ENCODE peak calls at places on chromosome 2, in four cellular contexts. O is HepG2, J is K562, Q is GM12878. C is an unnamed sample.

GRCh38 chr2:160652236-160652635 is 158.6 kb upstream of the RBMS1 start:
- DNase-seq in Q (no peak), O (no peak), J (no peak), C (no peak)

GRCh38 chr2:12928197-12928596 is 211.5 kb downstream of the TRIB2 start:
- DNase-seq in O (no peak), J (no peak), Q (no peak), C (no peak)

GRCh38 chr2:19208479-19209204 is 149.8 kb downstream of the OSR1 start:
- DNase-seq in Q (no peak), O (no peak), J (no peak), C (no peak)

GRCh38 chr2:84494070-84494469 is 22.2 kb upstream of the DNAH6 start:
- DNase-seq in J (no peak), Q (no peak), O (no peak), C (no peak)

GRCh38 chr2:9086465-9086864 is 83.0 kb upstream of the MBOAT2 start:
- DNase-seq in Q (no peak), J (no peak), O (no peak), C (no peak)

GRCh38 chr2:63661076-63661475 is 72.3 kb downstream of the MDH1 start:
- DNase-seq in Q (no peak), O (no peak), J (no peak), C (no peak)

GRCh38 chr2:207765541-207765940 is 4.2 kb downstream of the FZD5 start:
- DNase-seq in J (peak; percentile 57), O (peak; percentile 92), Q (no peak), C (no peak)

GRCh38 chr2:28437918-28438317 is 45.3 kb downstream of the FOSL2 start:
- DNase-seq in O (peak; percentile 43), J (no peak), Q (no peak), C (no peak)

GRCh38 chr2:8003462-8004075 is 678.3 kb upstream of the ID2 start:
- DNase-seq in J (peak; percentile 17), O (no peak), Q (no peak), C (no peak)

GRCh38 chr2:88852753-88853402 is 161.4 kb downstream of the RPIA start:
- DNase-seq in O (no peak), Q (no peak), J (no peak), C (no peak)

GRCh38 chr2:233477548-233478433 is 88.8 kb downstream of the USP40 start:
- DNase-seq in Q (no peak), J (no peak), O (no peak), C (no peak)

GRCh38 chr2:227871375-227871788 is at the start of gene DAW1:
- DNase-seq in O (peak; percentile 21), Q (no peak), J (peak; percentile 17), C (peak; percentile 85)

GRCh38 chr2:184346338-184346862 is 251.9 kb upstream of the ZNF804A start:
- DNase-seq in Q (no peak), O (no peak), J (no peak), C (no peak)

GRCh38 chr2:36921984-36922383 is 44.4 kb downstream of the STRN start:
- DNase-seq in J (no peak), Q (no peak), O (no peak), C (no peak)

GRCh38 chr2:32424739-32425138 is 67.9 kb downstream of the BIRC6 start:
- DNase-seq in J (no peak), O (no peak), Q (no peak), C (no peak)

GRCh38 chr2:232588680-232589585 is 38.4 kb downstream of the EIF4E2 start:
- DNase-seq in J (no peak), Q (no peak), O (no peak), C (no peak)

GRCh38 chr2:62539892-62540785 is 34.1 kb upstream of the TMEM17 start:
- DNase-seq in Q (no peak), J (no peak), O (peak; percentile 94), C (no peak)

GRCh38 chr2:145692971-145693478 is 1173.1 kb upstream of the ZEB2 start:
- DNase-seq in Q (peak; percentile 26), O (peak; percentile 36), J (peak; percentile 72), C (no peak)

GRCh38 chr2:38155025-38155424 is 79.1 kb upstream of the CYP1B1 start:
- DNase-seq in O (no peak), Q (no peak), J (no peak), C (no peak)

GRCh38 chr2:112085916-112086669 is 31.0 kb downstream of the TMEM87B start:
- DNase-seq in O (no peak), Q (no peak), J (no peak), C (no peak)

GRCh38 chr2:239225921-239226561 is 174.8 kb downstream of the HDAC4 start:
- DNase-seq in Q (no peak), J (no peak), O (no peak), C (no peak)

GRCh38 chr2:236859896-236860295 is 225.8 kb upstream of the COPS8 start:
- DNase-seq in J (no peak), O (no peak), Q (no peak), C (no peak)

GRCh38 chr2:158745067-158745865 is 49.9 kb upstream of the DAPL1 start:
- DNase-seq in J (no peak), O (peak; percentile 64), Q (no peak), C (peak; percentile 66)

GRCh38 chr2:29032189-29032588 is 42.1 kb downstream of the PCARE start:
- DNase-seq in O (no peak), Q (no peak), J (no peak), C (no peak)

GRCh38 chr2:45441571-45441970 is 169.5 kb downstream of the SRBD1 start:
- DNase-seq in Q (no peak), J (no peak), O (no peak), C (no peak)

GRCh38 chr2:83459456-83459855 is 999.6 kb downstream of the SUCLG1 start:
- DNase-seq in Q (no peak), J (no peak), O (no peak), C (no peak)

GRCh38 chr2:83462881-83463280 is 996.2 kb downstream of the SUCLG1 start:
- DNase-seq in J (no peak), O (no peak), Q (no peak), C (no peak)

DNA sequence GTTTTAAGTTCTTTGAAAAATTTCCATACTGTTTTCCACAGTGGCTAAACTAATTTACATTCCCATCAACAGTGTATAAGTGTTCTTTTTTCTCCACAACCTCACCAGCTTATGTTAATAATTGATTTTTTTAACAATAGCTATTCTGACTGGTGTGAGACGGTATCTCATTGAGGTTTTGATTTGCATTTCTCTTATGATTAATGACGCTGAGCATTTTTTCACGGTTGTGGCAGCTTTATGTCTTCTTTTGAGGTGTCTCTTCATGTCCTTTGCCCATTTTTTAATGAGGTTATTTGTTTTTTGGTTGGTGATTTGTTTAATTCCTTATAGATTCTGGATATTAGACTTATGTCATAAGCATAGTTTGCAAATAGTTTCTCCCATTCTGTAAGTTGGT is 997.9 kb downstream of the SUCLG1 start:
- DNase-seq in J (no peak), O (no peak), Q (no peak), C (no peak)
- TF ChIP-seq TCF7 in J (no peak), O (no peak), Q (no peak), C (no peak)

GRCh38 chr2:70583091-70583490 is 29.5 kb upstream of the TGFA start:
- DNase-seq in O (no peak), Q (no peak), J (no peak), C (no peak)
- TF ChIP-seq TCF7 in O (no peak), Q (no peak), J (no peak), C (no peak)

DNA sequence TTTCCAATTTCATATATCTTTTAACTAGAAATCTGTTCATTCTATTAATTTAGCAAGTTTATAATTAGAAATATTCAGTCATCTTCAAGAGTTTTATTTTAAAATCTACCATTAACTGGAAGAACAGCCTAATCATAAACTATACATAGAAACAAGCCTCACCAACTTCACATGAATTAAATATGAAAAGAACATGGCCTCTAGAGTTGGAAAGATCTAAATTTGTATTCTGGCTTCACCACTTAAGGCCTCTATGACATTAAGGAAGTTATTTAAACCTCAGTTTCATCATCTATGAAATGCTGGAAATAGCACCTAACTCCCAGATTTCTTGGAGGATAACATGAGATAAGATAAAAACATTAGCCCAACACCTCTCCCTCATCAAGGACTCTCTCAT is 51.4 kb upstream of the SCN7A start:
- DNase-seq in Q (no peak), J (no peak), O (no peak), C (no peak)
- TF ChIP-seq TCF7 in Q (no peak), J (no peak), O (no peak), C (no peak)

GRCh38 chr2:66550826-66551225 is 115.9 kb downstream of the MEIS1 start:
- DNase-seq in O (no peak), J (no peak), Q (no peak), C (no peak)

GRCh38 chr2:66553370-66553769 is 118.4 kb downstream of the MEIS1 start:
- DNase-seq in J (no peak), Q (no peak), O (no peak), C (no peak)

GRCh38 chr2:66559672-66560071 is 124.7 kb downstream of the MEIS1 start:
- DNase-seq in O (no peak), J (no peak), Q (no peak), C (no peak)

GRCh38 chr2:66555076-66555475 is 120.2 kb downstream of the MEIS1 start:
- DNase-seq in J (no peak), O (no peak), Q (no peak), C (no peak)

GRCh38 chr2:66555511-66556324 is 120.8 kb downstream of the MEIS1 start:
- DNase-seq in Q (no peak), O (no peak), J (no peak), C (no peak)
- TF ChIP-seq TCF7 in Q (no peak), O (no peak), J (no peak), C (no peak)

C was measured in WTC11.